ENCODE peak calls at places on chromosome X, in five cellular contexts. K is effector memory CD8-positive, alpha-beta T cell; F is AG20443; V is Panc1; X is IMR-90. H is an unnamed sample.

GRCh38 chrX:24113161-24113560 is 36.4 kb upstream of the ZFX start:
- DNase-seq in K (no peak), F (no peak), V (no peak), X (peak), H (no peak)

GRCh38 chrX:153779891-153780677 is 757 bp upstream of the SRPK3 start:
- DNase-seq in K (no peak), F (no peak), V (no peak), X (no peak), H (no peak)

GRCh38 chrX:10239611-10240064 is 82.9 kb downstream of the CLCN4 start:
- DNase-seq in K (no peak), F (peak), V (no peak), X (peak), H (no peak)

GRCh38 chrX:119735467-119735866 is 22.9 kb upstream of the SOWAHD start:
- DNase-seq in K (no peak), F (no peak), V (no peak), X (no peak), H (no peak)

GRCh38 chrX:57596109-57596870 is 4.5 kb downstream of the ZXDB start:
- DNase-seq in K (no peak), F (no peak), V (no peak), X (no peak), H (no peak)

GRCh38 chrX:148298737-148299136 is 201.7 kb upstream of the AFF2 start:
- DNase-seq in K (no peak), F (peak), V (no peak), X (no peak), H (no peak)

GRCh38 chrX:9902651-9903050 is 64.5 kb upstream of the CLDN34 start:
- DNase-seq in K (no peak), F (peak), V (no peak), X (peak), H (no peak)

GRCh38 chrX:132231587-132231986 is 12.3 kb upstream of the RAP2C start:
- DNase-seq in K (no peak), F (no peak), V (no peak), X (no peak), H (no peak)

GRCh38 chrX:70613295-70613694 is 168.7 kb downstream of the DLG3 start:
- DNase-seq in K (no peak), F (peak), V (no peak), X (peak), H (no peak)

GRCh38 chrX:2871817-2872216 is 43.1 kb downstream of the GYG2 start:
- DNase-seq in K (no peak), F (no peak), V (no peak), X (no peak), H (no peak)

GRCh38 chrX:132631579-132632232 is 142.9 kb upstream of the MBNL3 start:
- DNase-seq in K (no peak), F (peak), V (peak), X (peak), H (no peak)

H was measured in stomach.